ENCODE peak calls at places on chromosomes 5 and 9, in seven cellular contexts. R is K562, J is mammary epithelial cell, L is suprapubic skin, I is small intestine, D is IMR-90, F is sigmoid colon. B is an unnamed sample. For H3K4me1, the result is how much of the 10 kb centered on the place peaks cover.

GRCh38 chr5:72427488-72428437 is 79.4 kb downstream of the ZNF366 start:
- DNase-seq in R (no peak), F (no peak), J (peak), D (peak), I (no peak), L (no peak), B (no peak)

GRCh38 chr5:81685481-81685880 is 65.4 kb downstream of the SSBP2 start:
- DNase-seq in L (no peak), F (no peak), D (no peak), R (no peak), J (no peak), I (no peak), B (no peak)

GRCh38 chr5:179870403-179870903 is 11.8 kb upstream of the MRNIP start:
- DNase-seq in J (no peak), F (no peak), D (peak), R (peak), I (peak), L (no peak), B (peak)

GRCh38 chr5:168136340-168136739 is 155.1 kb upstream of the WWC1 start:
- DNase-seq in L (no peak), J (no peak), I (peak), F (no peak), R (no peak), D (no peak), B (no peak)

GRCh38 chr5:135993894-135994514 is 34.8 kb upstream of the TGFBI start:
- DNase-seq in F (no peak), J (no peak), I (no peak), D (peak), L (no peak), R (no peak), B (no peak)

GRCh38 chr5:95861858-95862561 is 39.5 kb upstream of the GLRX start:
- DNase-seq in F (no peak), I (peak), R (no peak), J (peak), L (no peak), D (peak), B (no peak)

GRCh38 chr9:37486616-37487544 is 1.1 kb downstream of the POLR1E start:
- DNase-seq in J (peak), F (peak), D (peak), L (no peak), R (no peak), I (peak), B (no peak)

GRCh38 chr5:107979272-107979671 is 308.5 kb upstream of the EFNA5 start:
- DNase-seq in F (no peak), D (peak), J (no peak), R (no peak), L (no peak), I (no peak), B (no peak)

GRCh38 chr5:174920906-174921550 is 196.6 kb downstream of the MSX2 start:
- DNase-seq in R (no peak), D (no peak), L (no peak), I (no peak), F (no peak), J (no peak), B (no peak)

GRCh38 chr9:135517407-135517822 is 3.8 kb upstream of the LCN1 start:
- DNase-seq in D (no peak), R (no peak), L (peak), F (peak), I (no peak), J (no peak), B (no peak)

GRCh38 chr5:45484781-45485180 is 211.4 kb downstream of the HCN1 start:
- DNase-seq in L (no peak), R (no peak), I (no peak), J (no peak), D (no peak), F (no peak), B (no peak)

GRCh38 chr5:146338774-146339714 is at the start of gene POU4F3:
- DNase-seq in D (no peak), J (no peak), F (no peak), I (no peak), L (no peak), R (no peak), B (no peak)

GRCh38 chr9:92890761-92891160 is 12.9 kb upstream of the ZNF484 start:
- DNase-seq in D (no peak), L (no peak), R (no peak), J (no peak), F (no peak), I (no peak), B (no peak)

GRCh38 chr5:96595300-96596090 is 66.7 kb upstream of the CAST start:
- DNase-seq in F (no peak), L (no peak), R (peak), J (peak), I (peak), D (no peak), B (peak)

GRCh38 chr5:146130440-146131045 is 25.2 kb upstream of the PLAC8L1 start:
- DNase-seq in R (no peak), D (peak), I (peak), J (peak), L (no peak), F (no peak), B (no peak)

GRCh38 chr5:124866355-124867063 is 120.1 kb upstream of the ZNF608 start:
- DNase-seq in R (no peak), J (no peak), D (no peak), L (no peak), F (no peak), I (no peak), B (no peak)

GRCh38 chr5:41264019-41264418 is 50.7 kb upstream of the C6 start:
- DNase-seq in D (no peak), F (no peak), L (no peak), I (peak), R (no peak), J (no peak), B (no peak)

GRCh38 chr9:135409286-135410200 is 70.0 kb upstream of the PPP1R26 start:
- DNase-seq in D (no peak), R (no peak), L (no peak), I (no peak), J (no peak), F (no peak), B (no peak)

GRCh38 chr5:32000726-32001125 is 173.4 kb downstream of the GOLPH3 start:
- DNase-seq in D (no peak), F (no peak), I (no peak), R (no peak), J (no peak), L (no peak), B (no peak)

GRCh38 chr5:32002755-32003154 is 171.4 kb downstream of the GOLPH3 start:
- DNase-seq in F (no peak), I (no peak), L (no peak), R (no peak), J (no peak), D (no peak), B (no peak)

GRCh38 chr5:32001722-32002121 is 172.4 kb downstream of the GOLPH3 start:
- DNase-seq in L (no peak), F (no peak), D (no peak), I (no peak), R (no peak), J (no peak), B (no peak)

GRCh38 chr5:31999470-31999869 is 174.6 kb downstream of the GOLPH3 start:
- DNase-seq in F (no peak), J (no peak), D (no peak), I (no peak), R (no peak), L (no peak), B (no peak)

DNA sequence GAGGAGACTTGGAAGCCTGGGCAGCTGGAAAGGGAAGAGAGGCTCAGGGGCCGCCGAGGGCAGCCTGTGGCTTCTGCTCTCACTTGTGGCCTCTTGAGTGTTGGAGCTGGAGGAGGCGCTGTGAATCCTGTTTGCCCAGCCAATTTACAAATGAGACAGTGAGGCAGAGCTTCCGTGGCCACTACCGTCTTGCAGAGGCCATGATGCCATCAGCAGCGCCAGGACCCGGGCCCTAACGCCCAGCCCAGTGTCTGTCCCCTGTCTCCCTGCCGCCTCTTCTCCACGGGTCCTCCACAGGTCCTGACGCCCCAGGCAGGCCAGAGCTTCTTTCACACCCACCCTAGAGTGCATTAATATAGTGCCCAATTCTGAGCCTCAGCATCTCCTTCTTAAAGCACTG is 172.8 kb downstream of the GOLPH3 start:
- DNase-seq in L (no peak), I (no peak), J (no peak), D (no peak), F (no peak), R (no peak), B (no peak)
- H3K4me1 ChIP-seq in L (under half), I (under half), J (under half), D (under half), F (under half), R (under half), B (under half)

GRCh38 chr9:137604345-137605145 is 941 bp upstream of the ARRDC1 start:
- DNase-seq in D (no peak), F (no peak), L (no peak), J (no peak), R (no peak), I (no peak), B (no peak)
- H3K4me3 ChIP-seq in D (peak), F (peak), L (peak), J (peak), R (peak), I (peak), B (peak)

GRCh38 chr5:161077895-161078566 is 226.0 kb upstream of the ATP10B start:
- DNase-seq in I (no peak), R (no peak), J (no peak), D (no peak), L (no peak), F (no peak), B (no peak)
- H3K4me1 ChIP-seq in I (under half), R (under half), J (under half), D (under half), L (under half), F (under half), B (under half)

GRCh38 chr9:131733601-131734061 is 6.2 kb downstream of the RAPGEF1 start:
- DNase-seq in I (peak), J (peak), R (peak), D (peak), L (no peak), F (no peak), B (no peak)
- H3K4me3 ChIP-seq in I (no peak), J (no peak), R (no peak), D (no peak), L (no peak), F (no peak), B (no peak)

DNA sequence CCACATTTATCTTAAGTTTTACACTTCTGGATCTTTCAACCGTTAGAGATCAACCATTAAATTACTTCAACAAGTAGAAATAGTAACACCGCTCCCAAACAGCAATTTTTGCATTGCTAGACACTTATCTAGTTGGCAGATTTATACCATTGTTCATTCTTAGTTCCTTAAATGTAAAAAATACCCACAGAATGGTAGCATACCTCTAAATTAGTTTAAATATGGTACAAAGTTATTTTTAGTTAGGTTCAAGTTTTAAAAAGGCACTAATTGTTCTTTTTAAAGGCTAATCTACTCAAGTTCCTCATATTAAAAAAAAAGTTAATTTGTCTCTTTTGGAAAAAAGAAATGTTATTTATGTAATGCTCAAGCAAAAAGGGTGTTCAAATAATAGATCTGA is 8.1 kb downstream of the PFDN1 start:
- DNase-seq in R (no peak), L (no peak), I (no peak), J (no peak), F (no peak), D (no peak), B (no peak)
- H3K4me1 ChIP-seq in R (under half), L (under half), I (under half), J (under half), F (under half), D (under half), B (half or more)

GRCh38 chr9:70403166-70403565 is 11.3 kb downstream of the KLF9 start:
- DNase-seq in R (no peak), I (no peak), L (no peak), F (peak), J (no peak), D (no peak), B (no peak)
- H3K4me3 ChIP-seq in R (no peak), I (no peak), L (peak), F (peak), J (no peak), D (no peak), B (no peak)

GRCh38 chr9:70403618-70404025 is 10.8 kb downstream of the KLF9 start:
- DNase-seq in J (no peak), L (no peak), F (peak), R (no peak), D (peak), I (peak), B (no peak)

GRCh38 chr9:70404261-70404660 is 10.2 kb downstream of the KLF9 start:
- DNase-seq in R (no peak), J (no peak), I (no peak), D (no peak), F (peak), L (peak), B (no peak)

GRCh38 chr9:70399141-70399540 is 15.3 kb downstream of the KLF9 start:
- DNase-seq in R (no peak), I (no peak), J (no peak), L (no peak), F (no peak), D (no peak), B (no peak)

GRCh38 chr9:70400107-70400892 is 14.2 kb downstream of the KLF9 start:
- DNase-seq in F (peak), J (no peak), R (no peak), I (no peak), L (no peak), D (no peak), B (no peak)

GRCh38 chr9:70402213-70402612 is 12.2 kb downstream of the KLF9 start:
- DNase-seq in I (no peak), R (no peak), J (no peak), L (no peak), F (no peak), D (no peak), B (no peak)
- H3K4me1 ChIP-seq in I (under half), R (under half), J (under half), L (half or more), F (under half), D (under half), B (under half)

GRCh38 chr9:129459550-129460322 is 161.2 kb downstream of the C9orf50 start:
- DNase-seq in I (no peak), R (no peak), L (no peak), J (no peak), D (no peak), F (peak), B (no peak)
- H3K4me3 ChIP-seq in I (no peak), R (no peak), L (peak), J (no peak), D (no peak), F (peak), B (no peak)

DNA sequence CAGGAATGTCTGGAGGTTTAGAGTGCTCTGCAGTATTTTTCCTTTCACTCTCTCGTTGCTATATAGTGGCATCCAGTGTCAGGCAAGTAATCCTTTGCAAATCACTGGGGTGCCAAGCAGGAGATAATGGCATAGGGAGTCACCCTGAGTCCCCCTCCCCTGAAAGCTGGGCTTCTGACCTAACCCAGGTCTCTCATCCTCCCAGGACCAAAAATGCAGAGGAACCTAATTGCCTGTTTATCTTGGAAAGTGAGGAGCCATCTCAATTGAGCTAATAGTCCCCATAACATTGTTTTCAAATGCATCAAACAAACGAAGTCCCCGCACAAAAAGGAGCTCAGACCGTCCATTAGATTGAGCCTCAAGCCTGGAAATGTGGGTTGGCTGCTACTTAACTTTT is 368.0 kb upstream of the IRX2 start:
- DNase-seq in D (no peak), L (no peak), F (no peak), J (no peak), R (no peak), I (no peak), B (no peak)
- H3K4me1 ChIP-seq in D (under half), L (under half), F (under half), J (under half), R (under half), I (under half), B (under half)

GRCh38 chr9:96691326-96691725 is 36.2 kb upstream of the PRXL2C start:
- DNase-seq in I (no peak), L (no peak), D (no peak), J (no peak), F (no peak), R (no peak), B (no peak)

GRCh38 chr9:96680812-96681499 is 25.8 kb upstream of the PRXL2C start:
- DNase-seq in L (no peak), I (no peak), D (no peak), J (no peak), R (peak), F (no peak), B (no peak)

GRCh38 chr9:96688745-96689464 is 33.8 kb upstream of the PRXL2C start:
- DNase-seq in J (no peak), I (no peak), F (no peak), L (no peak), D (no peak), R (no peak), B (no peak)

GRCh38 chr9:96688215-96688614 is 33.1 kb upstream of the PRXL2C start:
- DNase-seq in D (no peak), R (no peak), I (no peak), L (no peak), J (no peak), F (no peak), B (no peak)

GRCh38 chr9:96686638-96687335 is 31.7 kb upstream of the PRXL2C start:
- DNase-seq in J (peak), D (peak), R (no peak), I (peak), F (peak), L (peak), B (no peak)
- H3K4me3 ChIP-seq in J (peak), D (peak), R (no peak), I (peak), F (peak), L (peak), B (no peak)

B was measured in Caco-2.